ENCODE peak calls at places on chromosome 21, in seven cellular contexts. O is GM12878, K is GM12892, Y is H1, L is HepG2, S is SK-N-SH, H is K562. N is an unnamed sample.

GRCh38 chr21:39381009-39381408 is 32.1 kb upstream of the HMGN1 start:
- DNase-seq in O (no peak), K (no peak), Y (no peak), L (no peak), S (peak; percentile 28), H (no peak), N (no peak)

GRCh38 chr21:31343680-31344480 is at the start of gene TIAM1:
- DNase-seq in O (no peak), K (no peak), Y (peak; percentile 70), L (no peak), S (peak; percentile 64), H (no peak), N (no peak)

GRCh38 chr21:20856926-20857325 is 141.3 kb upstream of the NCAM2 start:
- DNase-seq in O (no peak), K (no peak), Y (no peak), L (no peak), S (no peak), H (peak; percentile 11), N (no peak)

GRCh38 chr21:36178349-36178748 is 21.7 kb downstream of the DOP1B start:
- DNase-seq in O (no peak), K (no peak), Y (no peak), L (no peak), S (no peak), H (no peak), N (no peak)

GRCh38 chr21:42403611-42404231 is at the start of gene UBASH3A:
- DNase-seq in O (no peak), K (no peak), Y (no peak), L (no peak), S (no peak), H (peak; percentile 65), N (no peak)

GRCh38 chr21:38297193-38297592 is 40.4 kb downstream of the KCNJ15 start:
- DNase-seq in O (no peak), K (no peak), Y (no peak), L (no peak), S (no peak), H (no peak), N (no peak)

GRCh38 chr21:38438476-38438893 is 59.8 kb downstream of the ERG start:
- DNase-seq in O (no peak), K (no peak), Y (no peak), L (no peak), S (no peak), H (no peak), N (no peak)

GRCh38 chr21:16169102-16169511 is 439.3 kb downstream of the USP25 start:
- DNase-seq in O (no peak), K (no peak), Y (no peak), L (no peak), S (no peak), H (no peak), N (no peak)

GRCh38 chr21:33572350-33572749 is 16.1 kb downstream of the DONSON start:
- DNase-seq in O (no peak), K (no peak), Y (no peak), L (no peak), S (no peak), H (no peak), N (no peak)

GRCh38 chr21:16213518-16213917 is 483.7 kb downstream of the USP25 start:
- DNase-seq in O (no peak), K (no peak), Y (no peak), L (no peak), S (no peak), H (no peak), N (no peak)

GRCh38 chr21:33116669-33117267 is 46.8 kb downstream of the OLIG1 start:
- DNase-seq in O (no peak), K (no peak), Y (no peak), L (no peak), S (no peak), H (no peak), N (no peak)

GRCh38 chr21:36829116-36829515 is 130.2 kb downstream of the SIM2 start:
- DNase-seq in O (no peak), K (no peak), Y (no peak), L (no peak), S (no peak), H (no peak), N (no peak)

GRCh38 chr21:37193006-37193405 is 74.1 kb downstream of the VPS26C start:
- DNase-seq in O (no peak), K (no peak), Y (no peak), L (no peak), S (no peak), H (no peak), N (no peak)

GRCh38 chr21:17848228-17848627 is 29.1 kb upstream of the C21orf91 start:
- DNase-seq in O (peak; percentile 84), K (peak; percentile 10), Y (no peak), L (no peak), S (no peak), H (no peak), N (peak; percentile 13)

GRCh38 chr21:36976228-36976627 is 9.8 kb upstream of the HLCS start:
- DNase-seq in O (no peak), K (no peak), Y (no peak), L (no peak), S (no peak), H (no peak), N (no peak)

GRCh38 chr21:42262826-42263225 is 43.9 kb downstream of the ABCG1 start:
- DNase-seq in O (no peak), K (no peak), Y (no peak), L (peak; percentile 52), S (peak; percentile 45), H (no peak), N (no peak)

GRCh38 chr21:40671721-40672120 is 175.2 kb downstream of the DSCAM start:
- DNase-seq in O (no peak), K (no peak), Y (no peak), L (no peak), S (no peak), H (no peak), N (no peak)

GRCh38 chr21:35511298-35512162 is 462.4 kb upstream of the RUNX1 start:
- DNase-seq in O (no peak), K (no peak), Y (no peak), L (no peak), S (no peak), H (no peak), N (no peak)

GRCh38 chr21:42447732-42448131 is 44.0 kb downstream of the UBASH3A start:
- DNase-seq in O (no peak), K (no peak), Y (no peak), L (no peak), S (no peak), H (no peak), N (no peak)

GRCh38 chr21:18493420-18493819 is 89.8 kb upstream of the TMPRSS15 start:
- DNase-seq in O (no peak), K (no peak), Y (no peak), L (no peak), S (no peak), H (no peak), N (no peak)

GRCh38 chr21:36260030-36260787 is 59.8 kb upstream of the MORC3 start:
- DNase-seq in O (peak; percentile 53), K (no peak), Y (no peak), L (peak; percentile 55), S (peak; percentile 70), H (peak; percentile 62), N (peak; percentile 44)

GRCh38 chr21:34796518-34797201 is 127.9 kb downstream of the CLIC6 start:
- DNase-seq in O (no peak), K (no peak), Y (no peak), L (peak; percentile 63), S (no peak), H (no peak), N (no peak)

GRCh38 chr21:46188226-46189212 is 4.3 kb upstream of the SPATC1L start:
- DNase-seq in O (no peak), K (no peak), Y (no peak), L (peak; percentile 55), S (peak; percentile 72), H (peak; percentile 81), N (no peak)
- TF ChIP-seq TAF1 in O (no peak), K (no peak), Y (no peak), L (no peak), S (no peak), H (no peak), N (no peak)

DNA sequence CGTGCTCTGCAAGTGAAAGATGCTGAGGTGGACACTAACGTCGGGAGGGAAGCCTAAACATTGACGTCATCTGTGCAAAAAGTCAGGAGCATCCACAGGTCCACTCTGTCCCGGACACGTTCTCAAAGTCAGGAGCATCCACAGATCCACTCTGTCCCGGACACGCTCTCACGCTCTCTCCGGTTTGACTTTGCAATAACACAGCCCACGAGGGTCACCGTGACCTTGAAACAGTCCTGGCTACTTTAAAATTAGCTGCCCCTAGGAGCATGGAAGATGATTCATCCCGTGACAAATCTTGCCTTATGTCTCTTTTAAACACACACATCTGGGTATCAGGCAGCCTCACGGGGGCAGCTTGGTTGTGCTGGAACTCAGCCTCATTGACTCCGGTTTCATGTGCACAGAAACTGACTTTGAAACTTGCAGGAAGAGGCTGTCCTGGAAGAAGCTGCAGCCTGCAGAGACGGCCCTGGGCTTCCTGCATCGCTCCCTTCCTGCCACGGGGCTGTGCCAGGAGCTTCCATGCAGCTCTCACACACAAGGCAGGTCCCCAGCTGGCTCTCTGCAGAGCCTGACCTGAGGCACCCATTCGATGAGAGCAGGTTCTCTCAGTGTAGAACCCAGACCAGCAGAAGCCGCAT is 18.1 kb upstream of the COL18A1 start:
- DNase-seq in O (no peak), K (no peak), Y (no peak), L (no peak), S (peak; percentile 61), H (no peak), N (no peak)
- TF ChIP-seq TAF1 in O (no peak), K (no peak), Y (no peak), L (no peak), S (no peak), H (no peak), N (no peak)

GRCh38 chr21:44531606-44532128 is 8.3 kb downstream of the KRTAP10-1 start:
- DNase-seq in O (no peak), K (no peak), Y (no peak), L (no peak), S (no peak), H (no peak), N (no peak)
- TF ChIP-seq TAF1 in O (no peak), K (no peak), Y (no peak), L (no peak), S (no peak), H (no peak), N (no peak)

GRCh38 chr21:27104749-27105439 is 138.0 kb upstream of the ADAMTS5 start:
- DNase-seq in O (no peak), K (no peak), Y (no peak), L (no peak), S (no peak), H (no peak), N (no peak)
- TF ChIP-seq TAF1 in O (no peak), K (no peak), Y (no peak), L (no peak), S (no peak), H (no peak), N (no peak)

N was measured in GM12891.